ENCODE peak calls at places on chromosomes 13 and 19, in ten cellular contexts. V is nucleus accumbens; U is SW 1271; N is NCI-H1694 treated with DMSO at 0.1 percent for 48 hours; D is pons; I is activated CD4-positive, alpha-beta memory T cell treated with anti-CD3 and anti-CD28 coated beads for 36 hours; X is activated T-cell treated with anti-CD3 and anti-CD28 coated beads for 1 hour; R is neuronal stem cell; B is HFFc6; S is choroid plexus epithelial cell. L is an unnamed sample.

GRCh38 chr19:46813570-46814358 is 25.4 kb upstream of the SLC1A5 start:
- DNase-seq in V (no peak), U (no peak), N (no peak), D (peak; percentile 12), I (no peak), X (no peak), R (no peak), B (peak; percentile 43), S (peak; percentile 93), L (peak; percentile 41)

GRCh38 chr13:109910131-109910530 is 123.7 kb upstream of the IRS2 start:
- DNase-seq in V (no peak), U (no peak), N (no peak), D (no peak), I (no peak), X (no peak), R (no peak), B (no peak), S (no peak), L (no peak)

GRCh38 chr19:3135961-3136683 is at the start of gene GNA15:
- DNase-seq in V (no peak), U (no peak), N (no peak), D (no peak), I (peak; percentile 80), X (no peak), R (no peak), B (no peak), S (no peak), L (no peak)

GRCh38 chr19:45779231-45780145 is 2.8 kb downstream of the DMPK start:
- DNase-seq in V (no peak), U (no peak), N (peak; percentile 83), D (no peak), I (peak; percentile 96), X (peak; percentile 65), R (peak; percentile 95), B (no peak), S (peak; percentile 52), L (peak; percentile 89)

GRCh38 chr13:37407156-37407555 is 191.4 kb downstream of the POSTN start:
- DNase-seq in V (no peak), U (no peak), N (no peak), D (no peak), I (no peak), X (no peak), R (no peak), B (peak; percentile 4), S (no peak), L (no peak)

GRCh38 chr13:114286808-114287207 is 5.4 kb downstream of the UPF3A start:
- DNase-seq in V (no peak), U (no peak), N (no peak), D (no peak), I (no peak), X (no peak), R (no peak), B (peak; percentile 38), S (peak; percentile 28), L (no peak)

GRCh38 chr19:8004723-8005513 is 523 bp downstream of the ELAVL1 start:
- DNase-seq in V (no peak), U (no peak), N (no peak), D (no peak), I (peak; percentile 37), X (no peak), R (no peak), B (peak; percentile 8), S (peak; percentile 45), L (no peak)

GRCh38 chr13:90943961-90944360 is 403.5 kb upstream of the MIR17HG start:
- DNase-seq in V (no peak), U (no peak), N (no peak), D (no peak), I (no peak), X (no peak), R (no peak), B (no peak), S (no peak), L (no peak)

GRCh38 chr19:8097681-8098567 is 45.4 kb downstream of the CCL25 start:
- DNase-seq in V (no peak), U (no peak), N (no peak), D (no peak), I (no peak), X (no peak), R (no peak), B (no peak), S (no peak), L (no peak)

L was measured in dermis microvascular lymphatic vessel endothelial cell.